ENCODE peak calls at places on chromosomes 3 and 15, in seven cellular contexts. One of them, this sample, is unnamed.

GRCh38 chr3:9416139-9416780 is 18.8 kb downstream of the SETD5 start:
- DNase-seq in astrocyte of the spinal cord: no peak
- DNase-seq in AG10803: peak
- DNase-seq in stimulated activated CD4-positive, alpha-beta T cell treated with anti-CD3 and anti-CD28 coated beads, Interleukin-12 subunit alpha, Interleukin-12 subunit beta, amount 100 ng/mL, for 24 hours: no peak
- DNase-seq in OCI-M1: peak
- DNase-seq in cardiac muscle cell: no peak
- DNase-seq in activated naive CD4-positive, alpha-beta T cell treated with anti-CD3 and anti-CD28 coated beads for 36 hours: no peak
- DNase-seq in this sample: no peak

GRCh38 chr15:67190326-67190725 is 64.1 kb downstream of the AAGAB start:
- DNase-seq in astrocyte of the spinal cord: no peak
- DNase-seq in AG10803: no peak
- DNase-seq in stimulated activated CD4-positive, alpha-beta T cell treated with anti-CD3 and anti-CD28 coated beads, Interleukin-12 subunit alpha, Interleukin-12 subunit beta, amount 100 ng/mL, for 24 hours: no peak
- DNase-seq in OCI-M1: no peak
- DNase-seq in cardiac muscle cell: no peak
- DNase-seq in activated naive CD4-positive, alpha-beta T cell treated with anti-CD3 and anti-CD28 coated beads for 36 hours: no peak
- DNase-seq in this sample: no peak

GRCh38 chr3:32959370-32959769 is 7.9 kb downstream of the CCR4 start:
- DNase-seq in astrocyte of the spinal cord: no peak
- DNase-seq in AG10803: no peak
- DNase-seq in stimulated activated CD4-positive, alpha-beta T cell treated with anti-CD3 and anti-CD28 coated beads, Interleukin-12 subunit alpha, Interleukin-12 subunit beta, amount 100 ng/mL, for 24 hours: no peak
- DNase-seq in OCI-M1: no peak
- DNase-seq in cardiac muscle cell: peak
- DNase-seq in activated naive CD4-positive, alpha-beta T cell treated with anti-CD3 and anti-CD28 coated beads for 36 hours: no peak
- DNase-seq in this sample: no peak

GRCh38 chr3:10742031-10742671 is 73.9 kb upstream of the SLC6A11 start:
- DNase-seq in astrocyte of the spinal cord: no peak
- DNase-seq in AG10803: no peak
- DNase-seq in stimulated activated CD4-positive, alpha-beta T cell treated with anti-CD3 and anti-CD28 coated beads, Interleukin-12 subunit alpha, Interleukin-12 subunit beta, amount 100 ng/mL, for 24 hours: no peak
- DNase-seq in OCI-M1: no peak
- DNase-seq in cardiac muscle cell: no peak
- DNase-seq in activated naive CD4-positive, alpha-beta T cell treated with anti-CD3 and anti-CD28 coated beads for 36 hours: no peak
- DNase-seq in this sample: no peak

GRCh38 chr3:170049146-170050000 is 11.6 kb downstream of the GPR160 start:
- DNase-seq in astrocyte of the spinal cord: no peak
- DNase-seq in AG10803: no peak
- DNase-seq in stimulated activated CD4-positive, alpha-beta T cell treated with anti-CD3 and anti-CD28 coated beads, Interleukin-12 subunit alpha, Interleukin-12 subunit beta, amount 100 ng/mL, for 24 hours: no peak
- DNase-seq in OCI-M1: no peak
- DNase-seq in cardiac muscle cell: no peak
- DNase-seq in activated naive CD4-positive, alpha-beta T cell treated with anti-CD3 and anti-CD28 coated beads for 36 hours: no peak
- DNase-seq in this sample: no peak

GRCh38 chr15:38868326-38869114 is 303.9 kb upstream of the RASGRP1 start:
- DNase-seq in astrocyte of the spinal cord: peak
- DNase-seq in AG10803: peak
- DNase-seq in stimulated activated CD4-positive, alpha-beta T cell treated with anti-CD3 and anti-CD28 coated beads, Interleukin-12 subunit alpha, Interleukin-12 subunit beta, amount 100 ng/mL, for 24 hours: no peak
- DNase-seq in OCI-M1: no peak
- DNase-seq in cardiac muscle cell: no peak
- DNase-seq in activated naive CD4-positive, alpha-beta T cell treated with anti-CD3 and anti-CD28 coated beads for 36 hours: no peak
- DNase-seq in this sample: no peak

GRCh38 chr15:81163961-81164800 is 30.1 kb downstream of the CFAP161 start:
- DNase-seq in astrocyte of the spinal cord: peak
- DNase-seq in AG10803: peak
- DNase-seq in stimulated activated CD4-positive, alpha-beta T cell treated with anti-CD3 and anti-CD28 coated beads, Interleukin-12 subunit alpha, Interleukin-12 subunit beta, amount 100 ng/mL, for 24 hours: no peak
- DNase-seq in OCI-M1: peak
- DNase-seq in cardiac muscle cell: no peak
- DNase-seq in activated naive CD4-positive, alpha-beta T cell treated with anti-CD3 and anti-CD28 coated beads for 36 hours: no peak
- DNase-seq in this sample: no peak

GRCh38 chr3:51343918-51344687 is 41.0 kb upstream of the MANF start:
- DNase-seq in astrocyte of the spinal cord: peak
- DNase-seq in AG10803: peak
- DNase-seq in stimulated activated CD4-positive, alpha-beta T cell treated with anti-CD3 and anti-CD28 coated beads, Interleukin-12 subunit alpha, Interleukin-12 subunit beta, amount 100 ng/mL, for 24 hours: no peak
- DNase-seq in OCI-M1: no peak
- DNase-seq in cardiac muscle cell: no peak
- DNase-seq in activated naive CD4-positive, alpha-beta T cell treated with anti-CD3 and anti-CD28 coated beads for 36 hours: no peak
- DNase-seq in this sample: no peak

GRCh38 chr3:78494831-78495230 is 1273.0 kb downstream of the ROBO1 start:
- DNase-seq in astrocyte of the spinal cord: no peak
- DNase-seq in AG10803: no peak
- DNase-seq in stimulated activated CD4-positive, alpha-beta T cell treated with anti-CD3 and anti-CD28 coated beads, Interleukin-12 subunit alpha, Interleukin-12 subunit beta, amount 100 ng/mL, for 24 hours: no peak
- DNase-seq in OCI-M1: no peak
- DNase-seq in cardiac muscle cell: no peak
- DNase-seq in activated naive CD4-positive, alpha-beta T cell treated with anti-CD3 and anti-CD28 coated beads for 36 hours: no peak
- DNase-seq in this sample: no peak

GRCh38 chr3:37819591-37819990 is 42.1 kb upstream of the CTDSPL start:
- DNase-seq in astrocyte of the spinal cord: no peak
- DNase-seq in AG10803: no peak
- DNase-seq in stimulated activated CD4-positive, alpha-beta T cell treated with anti-CD3 and anti-CD28 coated beads, Interleukin-12 subunit alpha, Interleukin-12 subunit beta, amount 100 ng/mL, for 24 hours: no peak
- DNase-seq in OCI-M1: no peak
- DNase-seq in cardiac muscle cell: peak
- DNase-seq in activated naive CD4-positive, alpha-beta T cell treated with anti-CD3 and anti-CD28 coated beads for 36 hours: no peak
- DNase-seq in this sample: no peak

GRCh38 chr3:120652281-120652680 is 29.8 kb downstream of the HGD start:
- DNase-seq in astrocyte of the spinal cord: no peak
- DNase-seq in AG10803: no peak
- DNase-seq in stimulated activated CD4-positive, alpha-beta T cell treated with anti-CD3 and anti-CD28 coated beads, Interleukin-12 subunit alpha, Interleukin-12 subunit beta, amount 100 ng/mL, for 24 hours: no peak
- DNase-seq in OCI-M1: no peak
- DNase-seq in cardiac muscle cell: peak
- DNase-seq in activated naive CD4-positive, alpha-beta T cell treated with anti-CD3 and anti-CD28 coated beads for 36 hours: no peak
- DNase-seq in this sample: no peak

GRCh38 chr15:77409259-77410156 is 10.4 kb downstream of the PEAK1 start:
- DNase-seq in astrocyte of the spinal cord: no peak
- DNase-seq in AG10803: no peak
- DNase-seq in stimulated activated CD4-positive, alpha-beta T cell treated with anti-CD3 and anti-CD28 coated beads, Interleukin-12 subunit alpha, Interleukin-12 subunit beta, amount 100 ng/mL, for 24 hours: no peak
- DNase-seq in OCI-M1: peak
- DNase-seq in cardiac muscle cell: no peak
- DNase-seq in activated naive CD4-positive, alpha-beta T cell treated with anti-CD3 and anti-CD28 coated beads for 36 hours: peak
- DNase-seq in this sample: no peak

GRCh38 chr3:52704611-52705437 is 767 bp downstream of the GLT8D1 start:
- DNase-seq in astrocyte of the spinal cord: no peak
- DNase-seq in AG10803: peak
- DNase-seq in stimulated activated CD4-positive, alpha-beta T cell treated with anti-CD3 and anti-CD28 coated beads, Interleukin-12 subunit alpha, Interleukin-12 subunit beta, amount 100 ng/mL, for 24 hours: peak
- DNase-seq in OCI-M1: peak
- DNase-seq in cardiac muscle cell: peak
- DNase-seq in activated naive CD4-positive, alpha-beta T cell treated with anti-CD3 and anti-CD28 coated beads for 36 hours: peak
- DNase-seq in this sample: no peak

GRCh38 chr15:101442272-101442671 is 47.2 kb downstream of the PCSK6 start:
- DNase-seq in astrocyte of the spinal cord: no peak
- DNase-seq in AG10803: no peak
- DNase-seq in stimulated activated CD4-positive, alpha-beta T cell treated with anti-CD3 and anti-CD28 coated beads, Interleukin-12 subunit alpha, Interleukin-12 subunit beta, amount 100 ng/mL, for 24 hours: no peak
- DNase-seq in OCI-M1: no peak
- DNase-seq in cardiac muscle cell: no peak
- DNase-seq in activated naive CD4-positive, alpha-beta T cell treated with anti-CD3 and anti-CD28 coated beads for 36 hours: no peak
- DNase-seq in this sample: no peak

GRCh38 chr3:195249858-195250464 is 21.0 kb downstream of the XXYLT1 start:
- DNase-seq in astrocyte of the spinal cord: no peak
- DNase-seq in AG10803: no peak
- DNase-seq in stimulated activated CD4-positive, alpha-beta T cell treated with anti-CD3 and anti-CD28 coated beads, Interleukin-12 subunit alpha, Interleukin-12 subunit beta, amount 100 ng/mL, for 24 hours: no peak
- DNase-seq in OCI-M1: no peak
- DNase-seq in cardiac muscle cell: no peak
- DNase-seq in activated naive CD4-positive, alpha-beta T cell treated with anti-CD3 and anti-CD28 coated beads for 36 hours: no peak
- DNase-seq in this sample: no peak

GRCh38 chr3:59128685-59129084 is 78.9 kb upstream of the CFAP20DC start:
- DNase-seq in astrocyte of the spinal cord: no peak
- DNase-seq in AG10803: no peak
- DNase-seq in stimulated activated CD4-positive, alpha-beta T cell treated with anti-CD3 and anti-CD28 coated beads, Interleukin-12 subunit alpha, Interleukin-12 subunit beta, amount 100 ng/mL, for 24 hours: no peak
- DNase-seq in OCI-M1: no peak
- DNase-seq in cardiac muscle cell: no peak
- DNase-seq in activated naive CD4-positive, alpha-beta T cell treated with anti-CD3 and anti-CD28 coated beads for 36 hours: no peak
- DNase-seq in this sample: no peak

GRCh38 chr3:185959609-185960517 is 22.0 kb upstream of the TRA2B start:
- DNase-seq in astrocyte of the spinal cord: peak
- DNase-seq in AG10803: peak
- DNase-seq in stimulated activated CD4-positive, alpha-beta T cell treated with anti-CD3 and anti-CD28 coated beads, Interleukin-12 subunit alpha, Interleukin-12 subunit beta, amount 100 ng/mL, for 24 hours: no peak
- DNase-seq in OCI-M1: peak
- DNase-seq in cardiac muscle cell: peak
- DNase-seq in activated naive CD4-positive, alpha-beta T cell treated with anti-CD3 and anti-CD28 coated beads for 36 hours: peak
- DNase-seq in this sample: no peak

GRCh38 chr15:85024509-85025336 is 43.1 kb downstream of the PDE8A start:
- DNase-seq in astrocyte of the spinal cord: peak
- DNase-seq in AG10803: peak
- DNase-seq in stimulated activated CD4-positive, alpha-beta T cell treated with anti-CD3 and anti-CD28 coated beads, Interleukin-12 subunit alpha, Interleukin-12 subunit beta, amount 100 ng/mL, for 24 hours: no peak
- DNase-seq in OCI-M1: no peak
- DNase-seq in cardiac muscle cell: no peak
- DNase-seq in activated naive CD4-positive, alpha-beta T cell treated with anti-CD3 and anti-CD28 coated beads for 36 hours: no peak
- DNase-seq in this sample: no peak

GRCh38 chr3:9915252-9916141 is 1.4 kb upstream of the IL17RC start:
- DNase-seq in astrocyte of the spinal cord: peak
- DNase-seq in AG10803: peak
- DNase-seq in stimulated activated CD4-positive, alpha-beta T cell treated with anti-CD3 and anti-CD28 coated beads, Interleukin-12 subunit alpha, Interleukin-12 subunit beta, amount 100 ng/mL, for 24 hours: peak
- DNase-seq in OCI-M1: peak
- DNase-seq in cardiac muscle cell: peak
- DNase-seq in activated naive CD4-positive, alpha-beta T cell treated with anti-CD3 and anti-CD28 coated beads for 36 hours: peak
- DNase-seq in this sample: peak

GRCh38 chr3:78077842-78078241 is 1037.9 kb downstream of the ROBO2 start:
- DNase-seq in astrocyte of the spinal cord: no peak
- DNase-seq in AG10803: no peak
- DNase-seq in stimulated activated CD4-positive, alpha-beta T cell treated with anti-CD3 and anti-CD28 coated beads, Interleukin-12 subunit alpha, Interleukin-12 subunit beta, amount 100 ng/mL, for 24 hours: no peak
- DNase-seq in OCI-M1: no peak
- DNase-seq in cardiac muscle cell: no peak
- DNase-seq in activated naive CD4-positive, alpha-beta T cell treated with anti-CD3 and anti-CD28 coated beads for 36 hours: no peak
- DNase-seq in this sample: no peak

GRCh38 chr3:165233521-165234195 is 37.5 kb upstream of the SLITRK3 start:
- DNase-seq in astrocyte of the spinal cord: peak
- DNase-seq in AG10803: no peak
- DNase-seq in stimulated activated CD4-positive, alpha-beta T cell treated with anti-CD3 and anti-CD28 coated beads, Interleukin-12 subunit alpha, Interleukin-12 subunit beta, amount 100 ng/mL, for 24 hours: no peak
- DNase-seq in OCI-M1: no peak
- DNase-seq in cardiac muscle cell: peak
- DNase-seq in activated naive CD4-positive, alpha-beta T cell treated with anti-CD3 and anti-CD28 coated beads for 36 hours: no peak
- DNase-seq in this sample: no peak

GRCh38 chr3:71050521-71051258 is 532.8 kb downstream of the FOXP1 start:
- DNase-seq in astrocyte of the spinal cord: peak
- DNase-seq in AG10803: peak
- DNase-seq in stimulated activated CD4-positive, alpha-beta T cell treated with anti-CD3 and anti-CD28 coated beads, Interleukin-12 subunit alpha, Interleukin-12 subunit beta, amount 100 ng/mL, for 24 hours: no peak
- DNase-seq in OCI-M1: no peak
- DNase-seq in cardiac muscle cell: no peak
- DNase-seq in activated naive CD4-positive, alpha-beta T cell treated with anti-CD3 and anti-CD28 coated beads for 36 hours: peak
- DNase-seq in this sample: peak

GRCh38 chr3:161221881-161222600 is 930 bp downstream of the NMD3 start:
- DNase-seq in astrocyte of the spinal cord: peak
- DNase-seq in AG10803: peak
- DNase-seq in stimulated activated CD4-positive, alpha-beta T cell treated with anti-CD3 and anti-CD28 coated beads, Interleukin-12 subunit alpha, Interleukin-12 subunit beta, amount 100 ng/mL, for 24 hours: peak
- DNase-seq in OCI-M1: peak
- DNase-seq in cardiac muscle cell: peak
- DNase-seq in activated naive CD4-positive, alpha-beta T cell treated with anti-CD3 and anti-CD28 coated beads for 36 hours: peak
- DNase-seq in this sample: no peak

GRCh38 chr3:72680766-72681165 is 167.5 kb downstream of the SHQ1 start:
- DNase-seq in astrocyte of the spinal cord: no peak
- DNase-seq in AG10803: no peak
- DNase-seq in stimulated activated CD4-positive, alpha-beta T cell treated with anti-CD3 and anti-CD28 coated beads, Interleukin-12 subunit alpha, Interleukin-12 subunit beta, amount 100 ng/mL, for 24 hours: no peak
- DNase-seq in OCI-M1: no peak
- DNase-seq in cardiac muscle cell: no peak
- DNase-seq in activated naive CD4-positive, alpha-beta T cell treated with anti-CD3 and anti-CD28 coated beads for 36 hours: no peak
- DNase-seq in this sample: no peak

GRCh38 chr15:89888214-89888804 is 5.5 kb downstream of the AP3S2 start:
- DNase-seq in astrocyte of the spinal cord: peak
- DNase-seq in AG10803: peak
- DNase-seq in stimulated activated CD4-positive, alpha-beta T cell treated with anti-CD3 and anti-CD28 coated beads, Interleukin-12 subunit alpha, Interleukin-12 subunit beta, amount 100 ng/mL, for 24 hours: no peak
- DNase-seq in OCI-M1: peak
- DNase-seq in cardiac muscle cell: peak
- DNase-seq in activated naive CD4-positive, alpha-beta T cell treated with anti-CD3 and anti-CD28 coated beads for 36 hours: no peak
- DNase-seq in this sample: no peak

GRCh38 chr15:29072444-29072843 is 186.7 kb downstream of the APBA2 start:
- DNase-seq in astrocyte of the spinal cord: no peak
- DNase-seq in AG10803: no peak
- DNase-seq in stimulated activated CD4-positive, alpha-beta T cell treated with anti-CD3 and anti-CD28 coated beads, Interleukin-12 subunit alpha, Interleukin-12 subunit beta, amount 100 ng/mL, for 24 hours: no peak
- DNase-seq in OCI-M1: no peak
- DNase-seq in cardiac muscle cell: no peak
- DNase-seq in activated naive CD4-positive, alpha-beta T cell treated with anti-CD3 and anti-CD28 coated beads for 36 hours: no peak
- DNase-seq in this sample: no peak

GRCh38 chr15:74243431-74243830 is 7.3 kb downstream of the CCDC33 start:
- DNase-seq in astrocyte of the spinal cord: no peak
- DNase-seq in AG10803: no peak
- DNase-seq in stimulated activated CD4-positive, alpha-beta T cell treated with anti-CD3 and anti-CD28 coated beads, Interleukin-12 subunit alpha, Interleukin-12 subunit beta, amount 100 ng/mL, for 24 hours: no peak
- DNase-seq in OCI-M1: no peak
- DNase-seq in cardiac muscle cell: no peak
- DNase-seq in activated naive CD4-positive, alpha-beta T cell treated with anti-CD3 and anti-CD28 coated beads for 36 hours: no peak
- DNase-seq in this sample: no peak

GRCh38 chr15:82963356-82964341 is 11.1 kb upstream of the HOMER2 start:
- DNase-seq in astrocyte of the spinal cord: no peak
- DNase-seq in AG10803: peak
- DNase-seq in stimulated activated CD4-positive, alpha-beta T cell treated with anti-CD3 and anti-CD28 coated beads, Interleukin-12 subunit alpha, Interleukin-12 subunit beta, amount 100 ng/mL, for 24 hours: no peak
- DNase-seq in OCI-M1: no peak
- DNase-seq in cardiac muscle cell: no peak
- DNase-seq in activated naive CD4-positive, alpha-beta T cell treated with anti-CD3 and anti-CD28 coated beads for 36 hours: no peak
- DNase-seq in this sample: no peak

GRCh38 chr3:69324362-69325025 is 61.4 kb downstream of the FRMD4B start:
- DNase-seq in astrocyte of the spinal cord: no peak
- DNase-seq in AG10803: no peak
- DNase-seq in stimulated activated CD4-positive, alpha-beta T cell treated with anti-CD3 and anti-CD28 coated beads, Interleukin-12 subunit alpha, Interleukin-12 subunit beta, amount 100 ng/mL, for 24 hours: no peak
- DNase-seq in OCI-M1: peak
- DNase-seq in cardiac muscle cell: peak
- DNase-seq in activated naive CD4-positive, alpha-beta T cell treated with anti-CD3 and anti-CD28 coated beads for 36 hours: peak
- DNase-seq in this sample: no peak

GRCh38 chr3:60523536-60523935 is 727.7 kb downstream of the FHIT start:
- DNase-seq in astrocyte of the spinal cord: no peak
- DNase-seq in AG10803: no peak
- DNase-seq in stimulated activated CD4-positive, alpha-beta T cell treated with anti-CD3 and anti-CD28 coated beads, Interleukin-12 subunit alpha, Interleukin-12 subunit beta, amount 100 ng/mL, for 24 hours: no peak
- DNase-seq in OCI-M1: no peak
- DNase-seq in cardiac muscle cell: no peak
- DNase-seq in activated naive CD4-positive, alpha-beta T cell treated with anti-CD3 and anti-CD28 coated beads for 36 hours: no peak
- DNase-seq in this sample: no peak

GRCh38 chr3:86934851-86935250 is 56.1 kb downstream of the VGLL3 start:
- DNase-seq in astrocyte of the spinal cord: no peak
- DNase-seq in AG10803: peak
- DNase-seq in stimulated activated CD4-positive, alpha-beta T cell treated with anti-CD3 and anti-CD28 coated beads, Interleukin-12 subunit alpha, Interleukin-12 subunit beta, amount 100 ng/mL, for 24 hours: no peak
- DNase-seq in OCI-M1: no peak
- DNase-seq in cardiac muscle cell: no peak
- DNase-seq in activated naive CD4-positive, alpha-beta T cell treated with anti-CD3 and anti-CD28 coated beads for 36 hours: no peak
- DNase-seq in this sample: no peak

GRCh38 chr15:53962646-53963561 is 15.3 kb upstream of the UNC13C start:
- DNase-seq in astrocyte of the spinal cord: peak
- DNase-seq in AG10803: no peak
- DNase-seq in stimulated activated CD4-positive, alpha-beta T cell treated with anti-CD3 and anti-CD28 coated beads, Interleukin-12 subunit alpha, Interleukin-12 subunit beta, amount 100 ng/mL, for 24 hours: peak
- DNase-seq in OCI-M1: peak
- DNase-seq in cardiac muscle cell: peak
- DNase-seq in activated naive CD4-positive, alpha-beta T cell treated with anti-CD3 and anti-CD28 coated beads for 36 hours: peak
- DNase-seq in this sample: no peak

This sample was measured in CD4-positive, alpha-beta memory T cell.